ENCODE peak calls at places on chromosome 10, in six cellular contexts. X, O, Y, F, B and H are unnamed samples.

GRCh38 chr10:123840714-123841113 is 50.9 kb downstream of the CPXM2 start:
- DNase-seq in Y (no peak), F (no peak), X (no peak), O (no peak), B (no peak), H (no peak)

GRCh38 chr10:5615263-5615820 is 51.1 kb downstream of the ASB13 start:
- DNase-seq in Y (no peak), B (no peak), X (no peak), O (no peak), F (no peak), H (no peak)

GRCh38 chr10:23338155-23338828 is 6.3 kb downstream of the C10orf67 start:
- DNase-seq in F (no peak), B (no peak), X (no peak), O (no peak), Y (no peak), H (no peak)

GRCh38 chr10:81179805-81180452 is 642.2 kb downstream of the SH2D4B start:
- DNase-seq in Y (peak; percentile 10), X (peak; percentile 16), B (no peak), F (no peak), O (no peak), H (no peak)

GRCh38 chr10:16902606-16903005 is 85.4 kb upstream of the RSU1 start:
- DNase-seq in Y (no peak), O (no peak), X (no peak), B (no peak), F (no peak), H (no peak)

GRCh38 chr10:50635286-50635685 is 11.5 kb upstream of the SGMS1 start:
- DNase-seq in Y (no peak), X (no peak), O (no peak), B (no peak), F (no peak), H (no peak)

GRCh38 chr10:104563051-104563450 is 78.0 kb upstream of the SORCS3 start:
- DNase-seq in X (no peak), B (no peak), F (no peak), O (no peak), Y (no peak), H (no peak)

GRCh38 chr10:72109619-72110215 is 21.4 kb upstream of the SPOCK2 start:
- DNase-seq in X (no peak), B (no peak), Y (no peak), F (no peak), O (no peak), H (no peak)

GRCh38 chr10:77348711-77349110 is 288.9 kb downstream of the KCNMA1 start:
- DNase-seq in Y (no peak), F (no peak), B (no peak), X (no peak), O (no peak), H (no peak)

GRCh38 chr10:27457261-27457945 is 46.7 kb upstream of the RAB18 start:
- DNase-seq in F (no peak), X (no peak), Y (no peak), O (no peak), B (no peak), H (no peak)

GRCh38 chr10:43197834-43198681 is 59.8 kb downstream of the CSGALNACT2 start:
- DNase-seq in Y (no peak), X (no peak), O (peak; percentile 25), B (peak; percentile 12), F (peak; percentile 47), H (no peak)

GRCh38 chr10:31912898-31913847 is 15.5 kb downstream of the ARHGAP12 start:
- DNase-seq in F (no peak), Y (no peak), O (no peak), B (no peak), X (no peak), H (no peak)

GRCh38 chr10:96719205-96719604 is 1.1 kb downstream of the PIK3AP1 start:
- DNase-seq in F (no peak), Y (no peak), B (no peak), O (no peak), X (no peak), H (no peak)

GRCh38 chr10:61812052-61812721 is 89.3 kb upstream of the ARID5B start:
- DNase-seq in B (no peak), X (no peak), O (no peak), Y (no peak), F (no peak), H (no peak)

GRCh38 chr10:28147706-28148105 is 148.8 kb upstream of the ODAD2 start:
- DNase-seq in Y (no peak), B (no peak), X (no peak), F (no peak), O (no peak), H (no peak)

GRCh38 chr10:110376021-110376773 is 71.5 kb upstream of the SMNDC1 start:
- DNase-seq in B (no peak), X (no peak), F (no peak), O (no peak), Y (no peak), H (no peak)

GRCh38 chr10:45001382-45002148 is 842 bp downstream of the ZNF22 start:
- DNase-seq in O (peak; percentile 86), B (peak; percentile 51), Y (peak; percentile 66), X (peak; percentile 44), F (peak; percentile 15), H (peak; percentile 84)

GRCh38 chr10:10032991-10033390 is 984.7 kb upstream of the CELF2 start:
- DNase-seq in X (no peak), Y (no peak), O (no peak), B (no peak), F (no peak), H (no peak)

GRCh38 chr10:132027423-132027983 is 38.2 kb upstream of the JAKMIP3 start:
- DNase-seq in Y (no peak), F (no peak), B (no peak), O (no peak), X (no peak), H (no peak)

GRCh38 chr10:51524041-51524440 is 175.4 kb downstream of the CSTF2T start:
- DNase-seq in Y (no peak), O (no peak), X (no peak), B (no peak), F (no peak), H (no peak)

GRCh38 chr10:114662651-114663217 is 4.7 kb upstream of the ABLIM1 start:
- DNase-seq in B (no peak), F (no peak), X (no peak), Y (no peak), O (no peak), H (no peak)

GRCh38 chr10:108696792-108697477 is 1226.4 kb downstream of the XPNPEP1 start:
- DNase-seq in X (peak; percentile 40), O (no peak), Y (no peak), F (no peak), B (no peak), H (no peak)

GRCh38 chr10:107834706-107835105 is 670.2 kb upstream of the SORCS1 start:
- DNase-seq in O (no peak), B (no peak), X (no peak), F (no peak), Y (no peak), H (no peak)

GRCh38 chr10:48792687-48793096 is 108.0 kb downstream of the WDFY4 start:
- DNase-seq in F (no peak), Y (no peak), X (no peak), B (no peak), O (no peak), H (no peak)

GRCh38 chr10:5775705-5776104 is 37.5 kb downstream of the GDI2 start:
- DNase-seq in F (no peak), O (peak; percentile 32), B (no peak), Y (peak; percentile 37), X (no peak), H (no peak)

GRCh38 chr10:46077141-46077554 is 31.1 kb upstream of the MSMB start:
- DNase-seq in O (no peak), X (no peak), F (no peak), Y (no peak), B (no peak), H (no peak)

GRCh38 chr10:116974442-116975005 is 30.5 kb downstream of the SHTN1 start:
- DNase-seq in X (no peak), B (no peak), F (peak; percentile 49), O (no peak), Y (no peak), H (no peak)

GRCh38 chr10:100184426-100185219 is 1.2 kb downstream of the ERLIN1 start:
- DNase-seq in Y (no peak), X (no peak), O (no peak), F (peak; percentile 25), B (no peak), H (no peak)

GRCh38 chr10:60032723-60033122 is 126.4 kb upstream of the CCDC6 start:
- DNase-seq in Y (peak; percentile 60), X (peak; percentile 23), B (no peak), O (peak; percentile 55), F (peak; percentile 35), H (no peak)

GRCh38 chr10:125521721-125522680 is 161.0 kb downstream of the TEX36 start:
- DNase-seq in X (no peak), Y (no peak), B (no peak), F (peak; percentile 35), O (no peak), H (no peak)
- TF ChIP-seq CTCF in X (peak; percentile 10), Y (peak; percentile 45), B (no peak), F (peak; percentile 39), O (no peak), H (peak; percentile 68)

GRCh38 chr10:4279649-4280048 is 494.6 kb upstream of the KLF6 start:
- DNase-seq in B (no peak), O (no peak), X (no peak), F (no peak), Y (no peak), H (no peak)
- TF ChIP-seq EP300 in B (no peak), O (no peak), X (no peak), F (no peak), Y (no peak), H (no peak)

DNA sequence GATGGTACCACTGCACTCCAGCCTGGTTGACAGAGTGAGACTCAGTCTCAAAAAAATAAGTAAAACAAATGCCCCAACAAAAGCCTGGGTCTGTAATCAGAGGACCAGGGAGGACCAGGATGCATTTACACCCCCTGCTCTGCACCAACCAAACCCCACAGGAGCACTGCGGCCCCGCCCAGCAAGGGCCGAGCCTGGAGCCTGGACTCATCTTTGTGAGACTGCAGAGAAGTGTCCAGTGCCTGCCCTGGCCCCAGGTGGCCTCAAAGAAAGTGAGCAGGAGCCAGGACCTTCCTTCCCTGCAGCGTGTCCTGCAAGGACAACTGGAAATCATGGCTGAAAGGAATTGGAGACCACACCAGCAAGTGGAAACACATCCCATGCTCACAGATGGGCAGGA is 31.6 kb downstream of the KNDC1 start:
- DNase-seq in B (no peak), F (no peak), O (no peak), X (no peak), Y (no peak), H (no peak)
- TF ChIP-seq CTCF in B (no peak), F (no peak), O (no peak), X (no peak), Y (no peak), H (no peak)

GRCh38 chr10:122240401-122240800 is 30.7 kb upstream of the BTBD16 start:
- DNase-seq in Y (no peak), B (no peak), F (no peak), O (no peak), X (no peak), H (no peak)

GRCh38 chr10:122239578-122240257 is 31.4 kb upstream of the BTBD16 start:
- DNase-seq in O (no peak), F (no peak), B (no peak), Y (no peak), X (no peak), H (no peak)

GRCh38 chr10:122234416-122234815 is 36.7 kb upstream of the BTBD16 start:
- DNase-seq in O (no peak), X (no peak), Y (no peak), F (no peak), B (no peak), H (no peak)

GRCh38 chr10:122236690-122237306 is 34.3 kb upstream of the BTBD16 start:
- DNase-seq in Y (no peak), B (no peak), F (no peak), X (no peak), O (no peak), H (no peak)

GRCh38 chr10:122237326-122237725 is 33.8 kb upstream of the BTBD16 start:
- DNase-seq in Y (peak; percentile 14), B (no peak), O (no peak), X (no peak), F (no peak), H (no peak)
- TF ChIP-seq EP300 in Y (no peak), B (no peak), O (no peak), X (no peak), F (no peak), H (no peak)